ENCODE peak calls at places on chromosomes 11 and 22, in eight cellular contexts. One of them, this sample, is unnamed.
A peak's percentile ranks its signal among the peaks of the same experiment; 100 is the strongest.

GRCh38 chr22:39003165-39003638 is 10.9 kb upstream of the APOBEC3C start:
- DNase-seq in SK-N-SH: peak; percentile 72
- DNase-seq in MM.1S: peak; percentile 92
- DNase-seq in cardiac fibroblast: peak; percentile 91
- DNase-seq in AG04450: peak; percentile 67
- DNase-seq in heart right ventricle: peak; percentile 69
- DNase-seq in AG10803: peak; percentile 85
- DNase-seq in Calu3: peak; percentile 85
- DNase-seq in this sample: peak; percentile 26

GRCh38 chr11:57513911-57514537 is 1.5 kb downstream of the SLC43A1 start:
- DNase-seq in MM.1S: no peak
- DNase-seq in Calu3: peak; percentile 43
- DNase-seq in AG10803: peak; percentile 33
- DNase-seq in cardiac fibroblast: peak; percentile 42
- DNase-seq in heart right ventricle: peak; percentile 25
- DNase-seq in AG04450: no peak
- DNase-seq in SK-N-SH: peak; percentile 72
- DNase-seq in this sample: no peak

GRCh38 chr22:16968218-16968595 is 39.8 kb downstream of the GAB4 start:
- DNase-seq in heart right ventricle: no peak
- DNase-seq in AG04450: no peak
- DNase-seq in SK-N-SH: no peak
- DNase-seq in cardiac fibroblast: no peak
- DNase-seq in Calu3: no peak
- DNase-seq in MM.1S: no peak
- DNase-seq in AG10803: no peak
- DNase-seq in this sample: no peak

GRCh38 chr11:6703247-6704063 is 20.3 kb upstream of the MRPL17 start:
- DNase-seq in AG10803: peak; percentile 80
- DNase-seq in SK-N-SH: peak; percentile 45
- DNase-seq in AG04450: no peak
- DNase-seq in Calu3: peak; percentile 59
- DNase-seq in MM.1S: peak; percentile 29
- DNase-seq in heart right ventricle: peak; percentile 64
- DNase-seq in cardiac fibroblast: peak; percentile 85
- DNase-seq in this sample: no peak

GRCh38 chr11:1073261-1073724 is 1.4 kb upstream of the MUC2 start:
- DNase-seq in AG10803: peak; percentile 49
- DNase-seq in Calu3: peak; percentile 88
- DNase-seq in MM.1S: no peak
- DNase-seq in heart right ventricle: peak; percentile 46
- DNase-seq in AG04450: no peak
- DNase-seq in SK-N-SH: no peak
- DNase-seq in cardiac fibroblast: peak; percentile 85
- DNase-seq in this sample: no peak

GRCh38 chr22:33515733-33516297 is 404.5 kb downstream of the LARGE1 start:
- DNase-seq in cardiac fibroblast: no peak
- DNase-seq in heart right ventricle: no peak
- DNase-seq in Calu3: no peak
- DNase-seq in SK-N-SH: no peak
- DNase-seq in AG10803: no peak
- DNase-seq in AG04450: no peak
- DNase-seq in MM.1S: no peak
- DNase-seq in this sample: no peak

GRCh38 chr11:115201121-115201792 is 303.0 kb downstream of the CADM1 start:
- DNase-seq in heart right ventricle: no peak
- DNase-seq in Calu3: no peak
- DNase-seq in cardiac fibroblast: no peak
- DNase-seq in SK-N-SH: peak; percentile 37
- DNase-seq in AG04450: peak; percentile 63
- DNase-seq in MM.1S: no peak
- DNase-seq in AG10803: peak; percentile 98
- DNase-seq in this sample: peak; percentile 89

GRCh38 chr11:1515082-1516060 is 28.8 kb upstream of the MOB2 start:
- DNase-seq in heart right ventricle: peak; percentile 73
- DNase-seq in cardiac fibroblast: peak; percentile 69
- DNase-seq in Calu3: peak; percentile 87
- DNase-seq in MM.1S: peak; percentile 28
- DNase-seq in AG10803: peak; percentile 43
- DNase-seq in SK-N-SH: peak; percentile 96
- DNase-seq in AG04450: peak; percentile 13
- DNase-seq in this sample: no peak

GRCh38 chr11:61771995-61772455 is 19.6 kb downstream of the MYRF start:
- DNase-seq in AG10803: no peak
- DNase-seq in MM.1S: no peak
- DNase-seq in AG04450: no peak
- DNase-seq in cardiac fibroblast: peak; percentile 25
- DNase-seq in heart right ventricle: no peak
- DNase-seq in SK-N-SH: peak; percentile 72
- DNase-seq in Calu3: no peak
- DNase-seq in this sample: no peak

GRCh38 chr11:46299425-46300067 is 22.1 kb downstream of the CREB3L1 start:
- DNase-seq in cardiac fibroblast: peak; percentile 23
- DNase-seq in SK-N-SH: no peak
- DNase-seq in Calu3: no peak
- DNase-seq in MM.1S: no peak
- DNase-seq in AG04450: no peak
- DNase-seq in AG10803: no peak
- DNase-seq in heart right ventricle: no peak
- DNase-seq in this sample: no peak

GRCh38 chr11:75140269-75141138 is 10.4 kb upstream of the SLCO2B1 start:
- DNase-seq in AG04450: no peak
- DNase-seq in MM.1S: peak; percentile 51
- DNase-seq in heart right ventricle: peak; percentile 63
- DNase-seq in Calu3: peak; percentile 80
- DNase-seq in cardiac fibroblast: peak; percentile 52
- DNase-seq in SK-N-SH: peak; percentile 79
- DNase-seq in AG10803: peak; percentile 13
- DNase-seq in this sample: no peak

GRCh38 chr11:46381046-46381835 is at the start of gene MDK:
- DNase-seq in AG04450: no peak
- DNase-seq in AG10803: no peak
- DNase-seq in heart right ventricle: no peak
- DNase-seq in SK-N-SH: peak; percentile 96
- DNase-seq in Calu3: no peak
- DNase-seq in MM.1S: no peak
- DNase-seq in cardiac fibroblast: peak; percentile 31
- DNase-seq in this sample: no peak

GRCh38 chr11:15149050-15149449 is 34.3 kb downstream of the INSC start:
- DNase-seq in heart right ventricle: no peak
- DNase-seq in Calu3: no peak
- DNase-seq in SK-N-SH: no peak
- DNase-seq in AG04450: no peak
- DNase-seq in cardiac fibroblast: no peak
- DNase-seq in MM.1S: no peak
- DNase-seq in AG10803: no peak
- DNase-seq in this sample: no peak

GRCh38 chr11:43674566-43674965 is 6.0 kb upstream of the HSD17B12 start:
- DNase-seq in MM.1S: no peak
- DNase-seq in AG10803: no peak
- DNase-seq in AG04450: no peak
- DNase-seq in SK-N-SH: no peak
- DNase-seq in cardiac fibroblast: no peak
- DNase-seq in Calu3: no peak
- DNase-seq in heart right ventricle: no peak
- DNase-seq in this sample: no peak

GRCh38 chr11:12281571-12282478 is 95.5 kb upstream of the PARVA start:
- DNase-seq in SK-N-SH: peak; percentile 89
- DNase-seq in cardiac fibroblast: peak; percentile 87
- DNase-seq in AG04450: peak; percentile 73
- DNase-seq in heart right ventricle: peak; percentile 86
- DNase-seq in MM.1S: peak; percentile 74
- DNase-seq in AG10803: peak; percentile 77
- DNase-seq in Calu3: peak; percentile 82
- DNase-seq in this sample: no peak

GRCh38 chr11:119421941-119422504 is 949 bp downstream of the THY1 start:
- DNase-seq in Calu3: no peak
- DNase-seq in heart right ventricle: no peak
- DNase-seq in SK-N-SH: peak; percentile 79
- DNase-seq in AG04450: no peak
- DNase-seq in AG10803: peak; percentile 41
- DNase-seq in MM.1S: no peak
- DNase-seq in cardiac fibroblast: peak; percentile 37
- DNase-seq in this sample: no peak

GRCh38 chr11:70494559-70495350 is 96.4 kb downstream of the CTTN start:
- DNase-seq in AG10803: no peak
- DNase-seq in SK-N-SH: no peak
- DNase-seq in Calu3: no peak
- DNase-seq in heart right ventricle: no peak
- DNase-seq in MM.1S: no peak
- DNase-seq in cardiac fibroblast: no peak
- DNase-seq in AG04450: no peak
- DNase-seq in this sample: no peak

GRCh38 chr11:18144243-18144642 is 11.9 kb downstream of the MRGPRX3 start:
- DNase-seq in cardiac fibroblast: no peak
- DNase-seq in Calu3: peak; percentile 34
- DNase-seq in SK-N-SH: no peak
- DNase-seq in AG04450: no peak
- DNase-seq in heart right ventricle: no peak
- DNase-seq in MM.1S: no peak
- DNase-seq in AG10803: peak; percentile 2
- DNase-seq in this sample: no peak
- TF ChIP-seq CTCF in cardiac fibroblast: no peak
- TF ChIP-seq CTCF in Calu3: no peak
- TF ChIP-seq CTCF in SK-N-SH: no peak
- TF ChIP-seq CTCF in AG04450: no peak
- TF ChIP-seq CTCF in heart right ventricle: no peak
- TF ChIP-seq CTCF in MM.1S: no peak
- TF ChIP-seq CTCF in AG10803: no peak
- TF ChIP-seq CTCF in this sample: no peak

GRCh38 chr11:64314146-64314804 is 3.1 kb downstream of the TRMT112 start:
- DNase-seq in AG04450: no peak
- DNase-seq in cardiac fibroblast: no peak
- DNase-seq in AG10803: no peak
- DNase-seq in Calu3: no peak
- DNase-seq in SK-N-SH: peak; percentile 54
- DNase-seq in MM.1S: no peak
- DNase-seq in heart right ventricle: no peak
- DNase-seq in this sample: no peak
- TF ChIP-seq CTCF in AG04450: peak; percentile 37
- TF ChIP-seq CTCF in cardiac fibroblast: peak; percentile 42
- TF ChIP-seq CTCF in AG10803: peak; percentile 27
- TF ChIP-seq CTCF in Calu3: no peak
- TF ChIP-seq CTCF in SK-N-SH: peak; percentile 32
- TF ChIP-seq CTCF in MM.1S: peak; percentile 16
- TF ChIP-seq CTCF in heart right ventricle: no peak
- TF ChIP-seq CTCF in this sample: no peak

GRCh38 chr11:117809236-117810055 is 12.4 kb upstream of the DSCAML1 start:
- DNase-seq in AG10803: peak; percentile 40
- DNase-seq in cardiac fibroblast: peak; percentile 46
- DNase-seq in MM.1S: no peak
- DNase-seq in Calu3: peak; percentile 70
- DNase-seq in heart right ventricle: peak; percentile 80
- DNase-seq in SK-N-SH: peak; percentile 90
- DNase-seq in AG04450: no peak
- DNase-seq in this sample: no peak
- TF ChIP-seq CTCF in AG10803: peak; percentile 52
- TF ChIP-seq CTCF in cardiac fibroblast: peak; percentile 64
- TF ChIP-seq CTCF in MM.1S: no peak
- TF ChIP-seq CTCF in Calu3: peak; percentile 15
- TF ChIP-seq CTCF in heart right ventricle: peak; percentile 71
- TF ChIP-seq CTCF in SK-N-SH: peak; percentile 34
- TF ChIP-seq CTCF in AG04450: peak; percentile 24
- TF ChIP-seq CTCF in this sample: peak; percentile 55

GRCh38 chr11:59787816-59788215 is 22.8 kb downstream of the MRPL16 start:
- DNase-seq in SK-N-SH: no peak
- DNase-seq in AG04450: no peak
- DNase-seq in cardiac fibroblast: peak; percentile 78
- DNase-seq in heart right ventricle: no peak
- DNase-seq in AG10803: peak; percentile 82
- DNase-seq in Calu3: no peak
- DNase-seq in MM.1S: no peak
- DNase-seq in this sample: peak; percentile 59

GRCh38 chr11:59787255-59787588 is 23.4 kb downstream of the MRPL16 start:
- DNase-seq in heart right ventricle: no peak
- DNase-seq in AG10803: no peak
- DNase-seq in AG04450: no peak
- DNase-seq in SK-N-SH: no peak
- DNase-seq in MM.1S: no peak
- DNase-seq in cardiac fibroblast: no peak
- DNase-seq in Calu3: no peak
- DNase-seq in this sample: no peak

GRCh38 chr11:59785818-59786217 is 24.8 kb downstream of the MRPL16 start:
- DNase-seq in cardiac fibroblast: no peak
- DNase-seq in Calu3: no peak
- DNase-seq in AG04450: no peak
- DNase-seq in MM.1S: no peak
- DNase-seq in heart right ventricle: no peak
- DNase-seq in AG10803: no peak
- DNase-seq in SK-N-SH: no peak
- DNase-seq in this sample: no peak

GRCh38 chr11:59782080-59782479 is 26.9 kb downstream of the STX3 start:
- DNase-seq in AG10803: no peak
- DNase-seq in AG04450: no peak
- DNase-seq in heart right ventricle: no peak
- DNase-seq in Calu3: no peak
- DNase-seq in SK-N-SH: no peak
- DNase-seq in cardiac fibroblast: no peak
- DNase-seq in MM.1S: no peak
- DNase-seq in this sample: no peak

DNA sequence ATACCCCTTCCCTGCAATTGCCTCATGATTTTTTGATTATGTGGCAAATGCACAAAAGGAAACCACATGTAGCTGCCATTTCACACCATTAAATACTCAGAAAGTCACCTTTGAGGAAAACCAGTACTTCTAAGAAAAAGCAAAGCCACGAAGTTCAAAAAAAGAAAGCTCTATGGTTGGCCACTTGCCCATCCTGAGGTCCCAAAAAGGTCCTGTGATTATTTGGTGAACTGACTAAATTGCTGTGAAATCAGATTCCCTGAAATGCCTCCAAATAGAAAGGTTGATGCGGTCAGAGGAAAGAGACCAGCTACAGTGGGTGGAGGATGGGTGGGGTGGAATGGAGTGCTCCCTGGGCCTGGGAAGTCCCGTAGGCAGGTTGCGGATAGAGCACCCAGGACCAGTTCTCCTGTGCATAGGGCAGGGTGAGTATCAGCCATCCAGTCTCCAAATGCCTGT is 26.9 kb downstream of the MRPL16 start:
- DNase-seq in heart right ventricle: no peak
- DNase-seq in SK-N-SH: no peak
- DNase-seq in Calu3: no peak
- DNase-seq in AG04450: no peak
- DNase-seq in AG10803: no peak
- DNase-seq in MM.1S: no peak
- DNase-seq in cardiac fibroblast: no peak
- DNase-seq in this sample: no peak
- TF ChIP-seq CTCF in heart right ventricle: no peak
- TF ChIP-seq CTCF in SK-N-SH: no peak
- TF ChIP-seq CTCF in Calu3: no peak
- TF ChIP-seq CTCF in AG04450: no peak
- TF ChIP-seq CTCF in AG10803: no peak
- TF ChIP-seq CTCF in MM.1S: no peak
- TF ChIP-seq CTCF in cardiac fibroblast: no peak
- TF ChIP-seq CTCF in this sample: no peak

This sample was measured in AG04449.